ENCODE peak calls at places on chromosome 6, in five cellular contexts. V is NCI-H2171, A is neural progenitor cell, S is left colon, M is sciatic nerve. T is an unnamed sample.

GRCh38 chr6:135583256-135583758 is 85.8 kb upstream of the AHI1 start:
- DNase-seq in M (no peak), V (no peak), S (no peak), A (no peak), T (no peak)

GRCh38 chr6:4264076-4264475 is 128.7 kb upstream of the ECI2 start:
- DNase-seq in S (no peak), V (no peak), M (no peak), A (no peak), T (peak; percentile 35)

GRCh38 chr6:148085651-148086321 is 256.9 kb upstream of the SASH1 start:
- DNase-seq in V (no peak), M (no peak), A (no peak), S (no peak), T (no peak)

GRCh38 chr6:25122001-25122400 is 157.2 kb upstream of the CARMIL1 start:
- DNase-seq in V (no peak), S (no peak), A (no peak), M (no peak), T (peak; percentile 64)

GRCh38 chr6:15586528-15586927 is 76.3 kb downstream of the DTNBP1 start:
- DNase-seq in M (no peak), V (no peak), A (no peak), S (no peak), T (peak; percentile 8)

GRCh38 chr6:27662770-27663169 is 189.9 kb upstream of the ZNF184 start:
- DNase-seq in M (no peak), V (no peak), A (peak; percentile 84), S (no peak), T (no peak)

GRCh38 chr6:148525453-148525852 is 182.8 kb downstream of the SASH1 start:
- DNase-seq in S (no peak), M (no peak), A (no peak), V (no peak), T (peak; percentile 89)

GRCh38 chr6:23137596-23137995 is 568.2 kb downstream of the HDGFL1 start:
- DNase-seq in V (no peak), A (no peak), M (no peak), S (no peak), T (no peak)

GRCh38 chr6:82741325-82741995 is 324.2 kb downstream of the UBE3D start:
- DNase-seq in A (no peak), S (no peak), V (no peak), M (no peak), T (peak; percentile 24)